ENCODE peak calls at places on chromosomes 5 and 9, in six cellular contexts. Y is C1 segment of cervical spinal cord, T is skeletal muscle cell, Q is progenitor cell of endocrine pancreas, G is DMS153, E is AG04449. P is an unnamed sample.

GRCh38 chr9:119963798-119964372 is 594.6 kb upstream of the BRINP1 start:
- DNase-seq in Y (no peak), T (peak; percentile 52), Q (peak; percentile 12), G (peak; percentile 10), E (peak; percentile 88), P (peak; percentile 74)

GRCh38 chr5:154418344-154418820 is 27.4 kb upstream of the SAP30L start:
- DNase-seq in Y (no peak), T (no peak), Q (no peak), G (no peak), E (peak; percentile 16), P (no peak)

GRCh38 chr9:77495834-77496671 is 152.1 kb downstream of the GNA14 start:
- DNase-seq in Y (peak; percentile 5), T (peak; percentile 44), Q (no peak), G (no peak), E (peak; percentile 75), P (no peak)

GRCh38 chr9:37976714-37977477 is 73.0 kb upstream of the SLC25A51 start:
- DNase-seq in Y (no peak), T (peak; percentile 81), Q (no peak), G (peak; percentile 32), E (peak; percentile 85), P (peak; percentile 83)

GRCh38 chr5:72110401-72111013 is 3.2 kb downstream of the MAP1B start:
- DNase-seq in Y (peak; percentile 62), T (peak; percentile 8), Q (no peak), G (no peak), E (no peak), P (no peak)

GRCh38 chr5:146805099-146805498 is 73.5 kb downstream of the PPP2R2B start:
- DNase-seq in Y (no peak), T (peak; percentile 4), Q (no peak), G (no peak), E (no peak), P (no peak)

GRCh38 chr5:50962934-50963646 is 296.7 kb downstream of the PARP8 start:
- DNase-seq in Y (peak; percentile 82), T (peak; percentile 7), Q (peak; percentile 77), G (peak; percentile 86), E (no peak), P (no peak)

GRCh38 chr5:177301503-177302165 is 1.9 kb downstream of the RAB24 start:
- DNase-seq in Y (no peak), T (no peak), Q (no peak), G (peak; percentile 86), E (no peak), P (no peak)

GRCh38 chr5:103428411-103428871 is 134.1 kb downstream of the NUDT12 start:
- DNase-seq in Y (peak; percentile 29), T (no peak), Q (no peak), G (no peak), E (no peak), P (no peak)

GRCh38 chr9:90069107-90069506 is 464.3 kb downstream of the GADD45G start:
- DNase-seq in Y (no peak), T (no peak), Q (no peak), G (no peak), E (no peak), P (no peak)

GRCh38 chr5:149540098-149540497 is 11.1 kb downstream of the CSNK1A1 start:
- DNase-seq in Y (no peak), T (no peak), Q (no peak), G (no peak), E (no peak), P (no peak)

GRCh38 chr5:106116682-106117081 is 1554.1 kb downstream of the EFNA5 start:
- DNase-seq in Y (no peak), T (no peak), Q (no peak), G (no peak), E (no peak), P (no peak)

GRCh38 chr5:170974487-170974886 is 112.7 kb downstream of the RANBP17 start:
- DNase-seq in Y (no peak), T (no peak), Q (no peak), G (no peak), E (no peak), P (no peak)

GRCh38 chr5:153678617-153679329 is 188.3 kb downstream of the GRIA1 start:
- DNase-seq in Y (no peak), T (no peak), Q (no peak), G (no peak), E (no peak), P (no peak)

GRCh38 chr9:70389642-70390266 is 24.7 kb downstream of the KLF9 start:
- DNase-seq in Y (no peak), T (no peak), Q (no peak), G (no peak), E (no peak), P (no peak)

GRCh38 chr9:94498801-94499454 is 56.0 kb upstream of the PCAT7 start:
- DNase-seq in Y (no peak), T (no peak), Q (no peak), G (no peak), E (no peak), P (no peak)

GRCh38 chr5:111061618-111062017 is 9.9 kb upstream of the TSLP start:
- DNase-seq in Y (no peak), T (no peak), Q (no peak), G (no peak), E (no peak), P (no peak)

GRCh38 chr9:134944351-134944802 is 26.7 kb upstream of the FCN1 start:
- DNase-seq in Y (no peak), T (no peak), Q (no peak), G (no peak), E (no peak), P (no peak)

GRCh38 chr5:65186646-65187227 is 295.0 kb downstream of the ADAMTS6 start:
- DNase-seq in Y (no peak), T (no peak), Q (no peak), G (no peak), E (no peak), P (no peak)

GRCh38 chr9:109010676-109011655 is 2.3 kb downstream of the CTNNAL1 start:
- DNase-seq in Y (no peak), T (peak; percentile 71), Q (no peak), G (peak; percentile 54), E (peak; percentile 29), P (no peak)

GRCh38 chr5:96790851-96791513 is 16.8 kb downstream of the ERAP1 start:
- DNase-seq in Y (no peak), T (no peak), Q (no peak), G (no peak), E (no peak), P (no peak)

GRCh38 chr9:83596899-83597504 is 25.9 kb upstream of the IDNK start:
- DNase-seq in Y (peak; percentile 16), T (no peak), Q (peak; percentile 36), G (no peak), E (no peak), P (no peak)

GRCh38 chr9:93591301-93591700 is 14.9 kb downstream of the PHF2 start:
- DNase-seq in Y (no peak), T (no peak), Q (no peak), G (no peak), E (no peak), P (no peak)

GRCh38 chr9:129998491-129999122 is 44.4 kb downstream of the FNBP1 start:
- DNase-seq in Y (no peak), T (no peak), Q (no peak), G (no peak), E (no peak), P (no peak)

GRCh38 chr5:139188558-139189270 is 9.5 kb downstream of the SIL1 start:
- DNase-seq in Y (no peak), T (no peak), Q (no peak), G (no peak), E (no peak), P (no peak)

GRCh38 chr5:178284095-178284675 is 51.6 kb upstream of the PHYKPL start:
- DNase-seq in Y (no peak), T (no peak), Q (no peak), G (no peak), E (no peak), P (no peak)

GRCh38 chr9:91060520-91061343 is 259.1 kb downstream of the SYK start:
- DNase-seq in Y (no peak), T (peak; percentile 97), Q (no peak), G (peak; percentile 66), E (peak; percentile 92), P (peak; percentile 89)